ENCODE peak calls at places on chromosome 1, in ten cellular contexts. One of them, this sample, is unnamed.

GRCh38 chr1:4713669-4714068 is 59.3 kb downstream of the AJAP1 start:
- DNase-seq in breast epithelium: no peak
- DNase-seq in upper lobe of right lung: no peak
- DNase-seq in heart right ventricle: no peak
- DNase-seq in astrocyte of the cerebellum: no peak
- DNase-seq in astrocyte: no peak
- DNase-seq in psoas muscle: no peak
- DNase-seq in bronchial epithelial cell: no peak
- DNase-seq in GM12864: no peak
- DNase-seq in lower lobe of right lung: no peak
- DNase-seq in this sample: no peak

GRCh38 chr1:156920233-156921052 is at the start of gene LRRC71:
- DNase-seq in breast epithelium: peak
- DNase-seq in upper lobe of right lung: peak
- DNase-seq in heart right ventricle: peak
- DNase-seq in astrocyte of the cerebellum: peak
- DNase-seq in astrocyte: peak
- DNase-seq in psoas muscle: peak
- DNase-seq in bronchial epithelial cell: peak
- DNase-seq in GM12864: no peak
- DNase-seq in lower lobe of right lung: peak
- DNase-seq in this sample: no peak

GRCh38 chr1:156246762-156247459 is 945 bp downstream of the PAQR6 start:
- DNase-seq in breast epithelium: peak
- DNase-seq in upper lobe of right lung: peak
- DNase-seq in heart right ventricle: no peak
- DNase-seq in astrocyte of the cerebellum: no peak
- DNase-seq in astrocyte: no peak
- DNase-seq in psoas muscle: peak
- DNase-seq in bronchial epithelial cell: no peak
- DNase-seq in GM12864: no peak
- DNase-seq in lower lobe of right lung: no peak
- DNase-seq in this sample: no peak

GRCh38 chr1:223704921-223705878 is 7.1 kb upstream of the CAPN2 start:
- DNase-seq in breast epithelium: no peak
- DNase-seq in upper lobe of right lung: no peak
- DNase-seq in heart right ventricle: no peak
- DNase-seq in astrocyte of the cerebellum: peak
- DNase-seq in astrocyte: peak
- DNase-seq in psoas muscle: no peak
- DNase-seq in bronchial epithelial cell: no peak
- DNase-seq in GM12864: no peak
- DNase-seq in lower lobe of right lung: no peak
- DNase-seq in this sample: no peak

GRCh38 chr1:10691740-10692125 is 104.7 kb downstream of the CASZ1 start:
- DNase-seq in breast epithelium: no peak
- DNase-seq in upper lobe of right lung: no peak
- DNase-seq in heart right ventricle: no peak
- DNase-seq in astrocyte of the cerebellum: no peak
- DNase-seq in astrocyte: no peak
- DNase-seq in psoas muscle: no peak
- DNase-seq in bronchial epithelial cell: no peak
- DNase-seq in GM12864: no peak
- DNase-seq in lower lobe of right lung: no peak
- DNase-seq in this sample: no peak

GRCh38 chr1:101757985-101758384 is 238.7 kb downstream of the OLFM3 start:
- DNase-seq in breast epithelium: no peak
- DNase-seq in upper lobe of right lung: no peak
- DNase-seq in heart right ventricle: no peak
- DNase-seq in astrocyte of the cerebellum: no peak
- DNase-seq in astrocyte: no peak
- DNase-seq in psoas muscle: no peak
- DNase-seq in bronchial epithelial cell: peak
- DNase-seq in GM12864: no peak
- DNase-seq in lower lobe of right lung: no peak
- DNase-seq in this sample: no peak

GRCh38 chr1:6165441-6165985 is 14.6 kb downstream of the CHD5 start:
- DNase-seq in breast epithelium: no peak
- DNase-seq in upper lobe of right lung: no peak
- DNase-seq in heart right ventricle: no peak
- DNase-seq in astrocyte of the cerebellum: no peak
- DNase-seq in astrocyte: no peak
- DNase-seq in psoas muscle: no peak
- DNase-seq in bronchial epithelial cell: no peak
- DNase-seq in GM12864: no peak
- DNase-seq in lower lobe of right lung: no peak
- DNase-seq in this sample: no peak

GRCh38 chr1:172719694-172720138 is 60.8 kb downstream of the FASLG start:
- DNase-seq in breast epithelium: no peak
- DNase-seq in upper lobe of right lung: no peak
- DNase-seq in heart right ventricle: no peak
- DNase-seq in astrocyte of the cerebellum: peak
- DNase-seq in astrocyte: peak
- DNase-seq in psoas muscle: no peak
- DNase-seq in bronchial epithelial cell: peak
- DNase-seq in GM12864: no peak
- DNase-seq in lower lobe of right lung: no peak
- DNase-seq in this sample: peak

GRCh38 chr1:32104127-32104526 is 3.7 kb upstream of the KPNA6 start:
- DNase-seq in breast epithelium: no peak
- DNase-seq in upper lobe of right lung: no peak
- DNase-seq in heart right ventricle: no peak
- DNase-seq in astrocyte of the cerebellum: no peak
- DNase-seq in astrocyte: no peak
- DNase-seq in psoas muscle: no peak
- DNase-seq in bronchial epithelial cell: no peak
- DNase-seq in GM12864: no peak
- DNase-seq in lower lobe of right lung: no peak
- DNase-seq in this sample: no peak

GRCh38 chr1:230754831-230755230 is 7.6 kb downstream of the CAPN9 start:
- DNase-seq in breast epithelium: no peak
- DNase-seq in upper lobe of right lung: no peak
- DNase-seq in heart right ventricle: peak
- DNase-seq in astrocyte of the cerebellum: peak
- DNase-seq in astrocyte: peak
- DNase-seq in psoas muscle: no peak
- DNase-seq in bronchial epithelial cell: no peak
- DNase-seq in GM12864: no peak
- DNase-seq in lower lobe of right lung: no peak
- DNase-seq in this sample: peak

DNA sequence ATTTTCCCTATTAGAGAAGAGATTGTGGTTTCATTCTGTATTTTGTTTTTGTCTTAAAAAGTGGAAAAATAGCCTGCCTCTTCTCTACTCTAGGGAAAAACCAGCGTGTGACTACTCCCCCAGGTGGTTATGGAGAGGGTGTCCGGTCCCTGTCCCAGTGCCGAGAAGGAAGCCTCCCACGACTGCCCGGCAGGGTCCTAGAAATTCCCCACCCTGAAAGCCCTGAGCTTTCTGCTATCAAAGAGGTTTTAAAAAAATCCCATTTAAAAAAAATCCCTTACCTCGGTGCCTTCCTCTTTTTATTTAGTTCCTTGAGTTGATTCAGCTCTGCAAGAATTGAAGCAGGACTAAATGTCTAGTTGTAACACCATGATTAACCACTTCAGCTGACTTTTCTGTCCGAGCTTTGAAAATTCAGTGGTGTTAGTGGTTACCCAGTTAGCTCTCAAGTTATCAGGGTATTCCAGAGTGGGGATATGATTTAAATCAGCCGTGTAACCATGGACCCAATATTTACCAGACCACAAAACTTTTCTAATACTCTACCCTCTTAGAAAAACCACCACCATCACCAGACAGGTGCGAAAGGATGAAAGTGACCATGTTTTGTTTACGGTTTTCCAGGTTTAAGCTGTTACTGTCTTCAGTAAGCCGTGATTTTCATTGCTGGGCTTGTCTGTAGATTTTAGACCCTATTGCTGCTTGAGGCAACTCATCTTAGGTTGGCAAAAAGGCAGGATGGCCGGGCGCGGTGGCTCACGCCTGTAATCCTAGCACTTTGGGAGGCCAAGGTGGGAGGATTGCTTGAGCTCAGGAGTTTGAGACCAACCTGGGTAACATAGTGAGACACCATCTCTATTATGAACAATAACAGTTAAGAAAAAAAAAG is 34.9 kb upstream of the TDRD10 start:
- DNase-seq in breast epithelium: no peak
- DNase-seq in upper lobe of right lung: peak
- DNase-seq in heart right ventricle: no peak
- DNase-seq in astrocyte of the cerebellum: no peak
- DNase-seq in astrocyte: no peak
- DNase-seq in psoas muscle: no peak
- DNase-seq in bronchial epithelial cell: no peak
- DNase-seq in GM12864: no peak
- DNase-seq in lower lobe of right lung: no peak
- DNase-seq in this sample: no peak
- TF ChIP-seq CTCF in breast epithelium: peak
- TF ChIP-seq CTCF in upper lobe of right lung: peak
- TF ChIP-seq CTCF in heart right ventricle: peak
- TF ChIP-seq CTCF in astrocyte of the cerebellum: no peak
- TF ChIP-seq CTCF in astrocyte: no peak
- TF ChIP-seq CTCF in psoas muscle: no peak
- TF ChIP-seq CTCF in bronchial epithelial cell: no peak
- TF ChIP-seq CTCF in GM12864: peak
- TF ChIP-seq CTCF in lower lobe of right lung: no peak
- TF ChIP-seq CTCF in this sample: no peak

DNA sequence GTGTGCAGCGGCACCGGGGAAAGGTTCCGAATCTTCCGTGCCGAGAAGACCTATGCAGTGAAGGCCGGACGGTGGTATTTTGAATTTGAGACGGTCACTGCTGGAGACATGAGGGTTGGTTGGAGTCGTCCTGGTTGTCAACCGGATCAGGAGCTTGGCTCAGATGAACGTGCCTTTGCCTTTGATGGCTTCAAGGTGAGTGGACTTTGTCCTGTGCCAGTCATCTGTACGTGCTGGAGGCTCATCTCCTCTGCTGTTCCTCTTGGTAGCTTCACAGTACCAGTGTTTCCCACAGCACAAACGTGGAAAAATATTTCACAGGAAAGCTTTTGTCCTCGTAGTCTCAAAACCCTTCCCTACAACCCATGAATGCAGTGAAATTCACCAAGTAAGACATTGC is 324.1 kb downstream of the ZP4 start:
- DNase-seq in breast epithelium: no peak
- DNase-seq in upper lobe of right lung: no peak
- DNase-seq in heart right ventricle: no peak
- DNase-seq in astrocyte of the cerebellum: no peak
- DNase-seq in astrocyte: no peak
- DNase-seq in psoas muscle: no peak
- DNase-seq in bronchial epithelial cell: no peak
- DNase-seq in GM12864: no peak
- DNase-seq in lower lobe of right lung: no peak
- DNase-seq in this sample: no peak
- H3K4me3 ChIP-seq in breast epithelium: no peak
- H3K4me3 ChIP-seq in upper lobe of right lung: no peak
- H3K4me3 ChIP-seq in heart right ventricle: no peak
- H3K4me3 ChIP-seq in astrocyte of the cerebellum: no peak
- H3K4me3 ChIP-seq in astrocyte: no peak
- H3K4me3 ChIP-seq in psoas muscle: no peak
- H3K4me3 ChIP-seq in bronchial epithelial cell: no peak
- H3K4me3 ChIP-seq in GM12864: no peak
- H3K4me3 ChIP-seq in lower lobe of right lung: no peak
- H3K4me3 ChIP-seq in this sample: no peak

GRCh38 chr1:167878372-167879160 is 35.4 kb downstream of the ADCY10 start:
- DNase-seq in breast epithelium: no peak
- DNase-seq in upper lobe of right lung: no peak
- DNase-seq in heart right ventricle: no peak
- DNase-seq in astrocyte of the cerebellum: no peak
- DNase-seq in astrocyte: no peak
- DNase-seq in psoas muscle: no peak
- DNase-seq in bronchial epithelial cell: no peak
- DNase-seq in GM12864: no peak
- DNase-seq in lower lobe of right lung: no peak
- DNase-seq in this sample: no peak
- TF ChIP-seq CTCF in breast epithelium: no peak
- TF ChIP-seq CTCF in upper lobe of right lung: no peak
- TF ChIP-seq CTCF in heart right ventricle: no peak
- TF ChIP-seq CTCF in astrocyte of the cerebellum: no peak
- TF ChIP-seq CTCF in astrocyte: no peak
- TF ChIP-seq CTCF in psoas muscle: no peak
- TF ChIP-seq CTCF in bronchial epithelial cell: peak
- TF ChIP-seq CTCF in GM12864: no peak
- TF ChIP-seq CTCF in lower lobe of right lung: no peak
- TF ChIP-seq CTCF in this sample: no peak

DNA sequence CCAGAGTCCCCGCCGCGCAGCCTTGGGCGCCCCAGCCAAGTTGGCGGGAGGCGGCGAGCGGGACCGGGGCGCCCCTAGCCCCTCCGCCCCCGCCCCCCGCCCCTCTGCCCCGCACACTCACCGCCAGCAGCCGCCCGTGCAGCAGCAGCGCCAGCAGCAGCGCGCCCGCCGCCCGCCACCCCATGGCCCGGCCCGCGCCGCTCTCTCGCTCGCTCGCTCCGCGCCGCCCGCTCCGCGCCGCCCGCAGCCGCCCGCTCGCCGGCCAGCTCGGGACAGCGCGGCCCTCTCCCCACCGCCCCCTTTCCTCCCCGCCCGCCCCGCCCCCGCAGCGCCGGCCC is at the start of gene HSPG2:
- DNase-seq in breast epithelium: no peak
- DNase-seq in upper lobe of right lung: no peak
- DNase-seq in heart right ventricle: no peak
- DNase-seq in astrocyte of the cerebellum: no peak
- DNase-seq in astrocyte: no peak
- DNase-seq in psoas muscle: no peak
- DNase-seq in bronchial epithelial cell: no peak
- DNase-seq in GM12864: no peak
- DNase-seq in lower lobe of right lung: no peak
- DNase-seq in this sample: no peak
- H3K4me3 ChIP-seq in breast epithelium: peak
- H3K4me3 ChIP-seq in upper lobe of right lung: peak
- H3K4me3 ChIP-seq in heart right ventricle: peak
- H3K4me3 ChIP-seq in astrocyte of the cerebellum: peak
- H3K4me3 ChIP-seq in astrocyte: peak
- H3K4me3 ChIP-seq in psoas muscle: peak
- H3K4me3 ChIP-seq in bronchial epithelial cell: peak
- H3K4me3 ChIP-seq in GM12864: peak
- H3K4me3 ChIP-seq in lower lobe of right lung: peak
- H3K4me3 ChIP-seq in this sample: peak

This sample was measured in epithelial cell of proximal tubule.